ENCODE peak calls at places on chromosomes 7 and 10, in nine cellular contexts. T, Z, D, H, E, L, Y, N and O are unnamed samples.

GRCh38 chr7:97018126-97018601 is 6.5 kb downstream of the DLX5 start:
- DNase-seq in T (no peak), Z (no peak), D (no peak), H (no peak), E (peak), L (peak), Y (no peak), N (no peak), O (no peak)

GRCh38 chr7:87217983-87218653 is 1.4 kb downstream of the TMEM243 start:
- DNase-seq in T (no peak), Z (no peak), D (no peak), H (no peak), E (no peak), L (no peak), Y (no peak), N (no peak), O (no peak)

GRCh38 chr10:2094171-2094570 is 356.8 kb upstream of the ADARB2 start:
- DNase-seq in T (no peak), Z (no peak), D (no peak), H (no peak), E (no peak), L (no peak), Y (no peak), N (no peak), O (no peak)

GRCh38 chr7:107479303-107479702 is 9.4 kb downstream of the GPR22 start:
- DNase-seq in T (no peak), Z (no peak), D (no peak), H (no peak), E (no peak), L (no peak), Y (no peak), N (no peak), O (no peak)

GRCh38 chr7:95404316-95404715 is 8.1 kb upstream of the PON3 start:
- DNase-seq in T (no peak), Z (no peak), D (no peak), H (no peak), E (no peak), L (no peak), Y (no peak), N (peak), O (peak)

GRCh38 chr7:99490878-99491277 is 9.2 kb downstream of the ZNF394 start:
- DNase-seq in T (no peak), Z (no peak), D (no peak), H (no peak), E (no peak), L (no peak), Y (no peak), N (no peak), O (no peak)

GRCh38 chr7:104978460-104978859 is 35.5 kb upstream of the KMT2E start:
- DNase-seq in T (no peak), Z (no peak), D (no peak), H (no peak), E (no peak), L (no peak), Y (no peak), N (peak), O (no peak)

GRCh38 chr10:96418582-96418981 is 59.8 kb upstream of the OPALIN start:
- DNase-seq in T (no peak), Z (no peak), D (no peak), H (no peak), E (no peak), L (no peak), Y (no peak), N (no peak), O (no peak)

GRCh38 chr10:15780353-15781135 is 60.8 kb upstream of the ITGA8 start:
- DNase-seq in T (no peak), Z (no peak), D (no peak), H (no peak), E (no peak), L (no peak), Y (peak), N (peak), O (no peak)

GRCh38 chr10:130138479-130138866 is 2.3 kb downstream of the GLRX3 start:
- DNase-seq in T (no peak), Z (peak), D (no peak), H (no peak), E (no peak), L (no peak), Y (peak), N (peak), O (no peak)

GRCh38 chr10:103574116-103575061 is 80.9 kb downstream of the NEURL1 start:
- DNase-seq in T (no peak), Z (no peak), D (no peak), H (no peak), E (no peak), L (no peak), Y (no peak), N (no peak), O (no peak)

GRCh38 chr7:79282051-79282694 is 171.3 kb downstream of the MAGI2 start:
- DNase-seq in T (no peak), Z (peak), D (peak), H (peak), E (no peak), L (peak), Y (peak), N (peak), O (peak)

GRCh38 chr10:11950325-11951018 is 92.1 kb downstream of the UPF2 start:
- DNase-seq in T (no peak), Z (no peak), D (no peak), H (no peak), E (no peak), L (no peak), Y (no peak), N (no peak), O (no peak)

GRCh38 chr10:73655990-73656298 is at the start of gene SYNPO2L:
- DNase-seq in T (no peak), Z (no peak), D (no peak), H (no peak), E (no peak), L (no peak), Y (no peak), N (no peak), O (no peak)

GRCh38 chr10:5623081-5623748 is 43.2 kb downstream of the ASB13 start:
- DNase-seq in T (peak), Z (peak), D (peak), H (no peak), E (peak), L (peak), Y (peak), N (peak), O (peak)

GRCh38 chr7:139822855-139823254 is 6.2 kb upstream of the TBXAS1 start:
- DNase-seq in T (no peak), Z (no peak), D (no peak), H (no peak), E (no peak), L (no peak), Y (no peak), N (no peak), O (no peak)

GRCh38 chr7:47654672-47655340 is 72.9 kb upstream of the TNS3 start:
- DNase-seq in T (no peak), Z (no peak), D (peak), H (no peak), E (no peak), L (peak), Y (no peak), N (peak), O (no peak)

GRCh38 chr10:60573342-60573741 is 183.7 kb upstream of the ANK3 start:
- DNase-seq in T (no peak), Z (no peak), D (no peak), H (no peak), E (peak), L (no peak), Y (no peak), N (no peak), O (peak)

GRCh38 chr10:18523025-18523424 is 128.4 kb downstream of the NSUN6 start:
- DNase-seq in T (no peak), Z (no peak), D (no peak), H (no peak), E (no peak), L (no peak), Y (no peak), N (peak), O (no peak)

GRCh38 chr10:117960345-117960744 is 86.4 kb downstream of the RAB11FIP2 start:
- DNase-seq in T (no peak), Z (peak), D (no peak), H (no peak), E (no peak), L (no peak), Y (peak), N (peak), O (peak)

GRCh38 chr7:80386686-80387085 is 125.2 kb downstream of the GNAT3 start:
- DNase-seq in T (no peak), Z (no peak), D (no peak), H (no peak), E (no peak), L (no peak), Y (peak), N (peak), O (no peak)

GRCh38 chr7:138768251-138768650 is 29.5 kb upstream of the TMEM213 start:
- DNase-seq in T (no peak), Z (no peak), D (no peak), H (no peak), E (no peak), L (no peak), Y (no peak), N (no peak), O (no peak)

GRCh38 chr7:66198461-66198860 is 6.7 kb upstream of the TPST1 start:
- DNase-seq in T (no peak), Z (no peak), D (no peak), H (no peak), E (no peak), L (no peak), Y (no peak), N (no peak), O (no peak)

GRCh38 chr10:50033481-50033880 is 34.3 kb upstream of the WASHC2A start:
- DNase-seq in T (no peak), Z (no peak), D (peak), H (peak), E (no peak), L (no peak), Y (no peak), N (peak), O (no peak)

GRCh38 chr10:51422311-51423120 is 276.9 kb downstream of the CSTF2T start:
- DNase-seq in T (no peak), Z (peak), D (peak), H (peak), E (no peak), L (peak), Y (peak), N (peak), O (peak)

GRCh38 chr7:95469187-95469586 is 16.6 kb upstream of the ASB4 start:
- DNase-seq in T (no peak), Z (no peak), D (no peak), H (no peak), E (no peak), L (no peak), Y (peak), N (no peak), O (no peak)

GRCh38 chr10:69939481-69939880 is 113.2 kb upstream of the MACROH2A2 start:
- DNase-seq in T (no peak), Z (no peak), D (no peak), H (no peak), E (no peak), L (no peak), Y (no peak), N (no peak), O (no peak)

GRCh38 chr10:33241351-33241750 is 93.1 kb downstream of the NRP1 start:
- DNase-seq in T (no peak), Z (no peak), D (no peak), H (no peak), E (no peak), L (no peak), Y (no peak), N (peak), O (no peak)

GRCh38 chr7:92584953-92585352 is 5.2 kb downstream of the FAM133B start:
- DNase-seq in T (no peak), Z (no peak), D (no peak), H (no peak), E (no peak), L (peak), Y (no peak), N (no peak), O (no peak)

GRCh38 chr7:105046414-105046813 is 32.4 kb downstream of the KMT2E start:
- DNase-seq in T (no peak), Z (no peak), D (peak), H (peak), E (no peak), L (no peak), Y (peak), N (peak), O (peak)

GRCh38 chr7:116083791-116084190 is 53.2 kb upstream of the TFEC start:
- DNase-seq in T (no peak), Z (no peak), D (no peak), H (no peak), E (no peak), L (no peak), Y (no peak), N (no peak), O (no peak)

GRCh38 chr7:54841772-54842707 is 83.0 kb upstream of the SEC61G start:
- DNase-seq in T (no peak), Z (no peak), D (peak), H (peak), E (no peak), L (peak), Y (peak), N (peak), O (peak)
- TF ChIP-seq CTCF in T (no peak), Z (peak), D (peak), H (peak), E (peak), L (peak), Y (no peak), N (peak), O (peak)

GRCh38 chr10:71214641-71215160 is 2.3 kb downstream of the UNC5B start:
- DNase-seq in T (no peak), Z (no peak), D (no peak), H (no peak), E (no peak), L (no peak), Y (no peak), N (no peak), O (no peak)
- H3K4me3 ChIP-seq in T (no peak), Z (no peak), D (peak), H (peak), E (peak), L (peak), Y (peak), N (peak), O (no peak)

DNA sequence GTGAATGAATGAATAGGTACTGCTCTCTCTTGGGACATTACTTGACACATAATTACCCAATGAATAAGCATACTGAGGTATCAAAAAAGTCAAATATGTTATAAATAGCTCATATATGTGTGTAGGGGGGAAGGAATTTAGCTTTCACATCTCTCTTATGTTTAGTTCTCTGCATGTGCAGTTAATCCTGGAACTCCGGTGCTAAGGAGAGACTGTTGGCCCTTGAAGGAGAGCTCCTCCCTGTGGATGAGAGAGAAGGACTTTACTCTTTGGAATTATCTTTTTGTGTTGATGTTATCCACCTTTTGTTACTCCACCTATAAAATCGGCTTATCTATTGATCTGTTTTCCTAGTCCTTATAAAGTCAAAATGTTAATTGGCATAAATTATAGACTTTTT is 1.2 kb downstream of the CFTR start:
- DNase-seq in T (no peak), Z (peak), D (no peak), H (no peak), E (no peak), L (peak), Y (no peak), N (no peak), O (no peak)
- TF ChIP-seq CTCF in T (no peak), Z (peak), D (peak), H (no peak), E (no peak), L (peak), Y (no peak), N (no peak), O (no peak)

GRCh38 chr10:68110027-68110426 is 739 bp downstream of the MYPN start:
- DNase-seq in T (no peak), Z (no peak), D (no peak), H (no peak), E (no peak), L (no peak), Y (no peak), N (peak), O (no peak)

GRCh38 chr10:68111580-68111979 is 2.3 kb downstream of the MYPN start:
- DNase-seq in T (no peak), Z (no peak), D (no peak), H (no peak), E (no peak), L (no peak), Y (no peak), N (no peak), O (no peak)

GRCh38 chr10:68107651-68108449 is 1.4 kb upstream of the MYPN start:
- DNase-seq in T (no peak), Z (no peak), D (no peak), H (no peak), E (no peak), L (no peak), Y (no peak), N (no peak), O (no peak)

GRCh38 chr10:68109312-68109711 is at the start of gene MYPN:
- DNase-seq in T (no peak), Z (no peak), D (no peak), H (no peak), E (no peak), L (no peak), Y (no peak), N (no peak), O (no peak)

DNA sequence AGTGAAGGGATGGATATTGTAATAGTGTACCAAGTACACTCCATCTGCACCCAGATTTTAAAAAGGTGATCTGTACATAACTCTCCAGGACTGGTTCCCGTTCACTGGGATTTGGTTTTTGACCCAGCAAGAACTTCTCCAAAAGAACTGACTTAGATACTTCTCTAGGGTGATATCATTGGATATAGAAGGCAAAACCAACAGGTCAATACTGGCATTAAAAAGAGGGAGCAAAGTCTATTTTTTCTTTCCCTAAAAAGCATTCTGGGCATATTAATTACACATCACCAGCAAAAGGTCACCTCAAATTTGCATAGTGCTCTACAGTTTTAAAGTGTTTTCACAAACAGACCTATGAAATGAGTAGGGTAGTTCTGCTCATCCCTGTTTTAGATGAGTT is 3.5 kb downstream of the MYPN start:
- DNase-seq in T (no peak), Z (no peak), D (no peak), H (no peak), E (no peak), L (no peak), Y (no peak), N (no peak), O (no peak)
- H3K4me3 ChIP-seq in T (no peak), Z (no peak), D (no peak), H (no peak), E (no peak), L (no peak), Y (no peak), N (no peak), O (no peak)

GRCh38 chr7:142338633-142339501 is 81.0 kb upstream of the PRSS58 start:
- DNase-seq in T (no peak), Z (no peak), D (no peak), H (no peak), E (no peak), L (peak), Y (peak), N (no peak), O (no peak)
- TF ChIP-seq CTCF in T (no peak), Z (peak), D (peak), H (peak), E (no peak), L (peak), Y (peak), N (no peak), O (peak)

GRCh38 chr10:42768581-42769152 is 13.9 kb upstream of the BMS1 start:
- DNase-seq in T (no peak), Z (no peak), D (no peak), H (no peak), E (no peak), L (no peak), Y (no peak), N (no peak), O (no peak)

GRCh38 chr10:42767906-42768305 is 14.7 kb upstream of the BMS1 start:
- DNase-seq in T (no peak), Z (no peak), D (no peak), H (no peak), E (no peak), L (no peak), Y (no peak), N (no peak), O (no peak)

GRCh38 chr10:42769173-42769572 is 13.4 kb upstream of the BMS1 start:
- DNase-seq in T (no peak), Z (no peak), D (no peak), H (no peak), E (no peak), L (no peak), Y (no peak), N (no peak), O (no peak)

GRCh38 chr10:42769653-42770052 is 12.9 kb upstream of the BMS1 start:
- DNase-seq in T (no peak), Z (no peak), D (no peak), H (no peak), E (no peak), L (peak), Y (peak), N (no peak), O (no peak)
- H3K4me3 ChIP-seq in T (no peak), Z (no peak), D (no peak), H (no peak), E (no peak), L (no peak), Y (no peak), N (no peak), O (no peak)

DNA sequence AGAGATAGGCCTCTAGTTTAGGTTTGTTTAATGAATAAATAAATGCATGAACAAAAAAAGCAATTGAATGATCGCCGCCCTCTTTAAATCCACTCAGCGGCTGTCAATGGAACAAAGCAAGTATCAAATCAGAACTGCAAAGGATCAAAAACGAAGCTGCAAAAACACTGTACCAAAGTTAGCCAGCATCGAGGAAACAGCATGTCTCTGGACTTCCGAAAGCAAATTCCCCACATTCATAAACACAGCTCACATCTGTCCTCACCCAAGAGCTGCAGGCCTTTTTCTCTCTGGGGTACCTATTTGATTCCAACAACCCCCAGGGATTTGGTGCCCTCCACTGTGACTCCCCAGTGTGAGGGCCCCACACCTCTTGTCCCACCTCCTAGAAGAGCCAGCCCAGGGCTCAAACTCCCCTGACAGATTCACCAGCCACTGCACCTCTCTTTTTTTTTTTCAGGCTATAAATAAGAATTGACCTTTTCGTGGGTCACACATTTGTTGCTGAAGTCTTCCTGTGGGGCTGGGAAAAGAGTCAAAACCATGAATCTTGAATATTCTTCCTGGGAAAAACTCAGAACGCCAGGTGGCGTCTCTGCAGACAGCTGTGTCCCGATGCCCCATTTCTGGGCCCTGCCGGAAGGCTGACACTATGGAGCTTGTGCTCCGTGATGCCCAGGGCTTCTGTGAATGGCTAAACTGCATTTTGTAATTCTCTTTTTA is 51.8 kb downstream of the HSPA12A start:
- DNase-seq in T (no peak), Z (peak), D (no peak), H (no peak), E (no peak), L (peak), Y (peak), N (no peak), O (no peak)
- TF ChIP-seq CTCF in T (no peak), Z (peak), D (peak), H (no peak), E (no peak), L (peak), Y (peak), N (no peak), O (no peak)

DNA sequence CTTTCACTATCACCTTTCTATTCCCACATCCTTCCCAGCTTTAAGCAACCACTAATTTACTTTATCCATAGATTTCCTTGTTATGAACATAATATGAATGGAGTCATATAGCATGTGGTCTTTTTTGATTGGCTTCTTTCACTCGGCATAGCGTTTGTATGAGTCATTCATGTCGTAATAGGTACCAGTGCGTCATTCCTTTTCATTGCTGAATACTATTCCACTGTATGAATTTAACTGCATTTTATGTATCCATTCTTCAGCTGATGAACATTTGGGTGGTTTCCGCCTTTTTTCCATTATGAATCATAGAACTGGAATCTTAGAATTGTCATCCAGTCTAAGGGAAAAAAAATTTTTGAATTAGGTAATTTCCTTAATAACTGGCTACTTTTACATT is 411.3 kb upstream of the AUTS2 start:
- DNase-seq in T (no peak), Z (no peak), D (no peak), H (no peak), E (no peak), L (no peak), Y (no peak), N (no peak), O (no peak)
- H3K4me3 ChIP-seq in T (no peak), Z (no peak), D (no peak), H (no peak), E (no peak), L (no peak), Y (no peak), N (no peak), O (no peak)